ENCODE peak calls at places on chromosomes 13 and 19, in eight cellular contexts. One of them, this sample, is unnamed.

GRCh38 chr19:44800461-44800860 is 8.4 kb upstream of the BCAM start:
- DNase-seq in fibroblast of the aortic adventitia: peak; percentile 72
- DNase-seq in foreskin fibroblast: peak; percentile 44
- DNase-seq in fibroblast of pulmonary artery: peak; percentile 80
- DNase-seq in heart right ventricle: peak; percentile 90
- DNase-seq in HL-60: peak; percentile 91
- DNase-seq in cardiac fibroblast: peak; percentile 75
- DNase-seq in lower leg skin: peak; percentile 97
- DNase-seq in this sample: peak; percentile 70

GRCh38 chr13:106103779-106104178 is 431.7 kb downstream of the EFNB2 start:
- DNase-seq in cardiac fibroblast: peak; percentile 88
- DNase-seq in HL-60: no peak
- DNase-seq in foreskin fibroblast: peak; percentile 59
- DNase-seq in heart right ventricle: no peak
- DNase-seq in fibroblast of pulmonary artery: peak; percentile 65
- DNase-seq in fibroblast of the aortic adventitia: no peak
- DNase-seq in lower leg skin: no peak
- DNase-seq in this sample: peak; percentile 56

GRCh38 chr19:28960986-28961705 is 251.8 kb downstream of the UQCRFS1 start:
- DNase-seq in lower leg skin: no peak
- DNase-seq in fibroblast of the aortic adventitia: peak; percentile 71
- DNase-seq in cardiac fibroblast: peak; percentile 92
- DNase-seq in foreskin fibroblast: peak; percentile 52
- DNase-seq in fibroblast of pulmonary artery: peak; percentile 55
- DNase-seq in HL-60: no peak
- DNase-seq in heart right ventricle: no peak
- DNase-seq in this sample: peak; percentile 59

GRCh38 chr19:11849264-11849615 is 714 bp downstream of the ZNF439 start:
- DNase-seq in heart right ventricle: no peak
- DNase-seq in cardiac fibroblast: no peak
- DNase-seq in HL-60: peak; percentile 64
- DNase-seq in foreskin fibroblast: no peak
- DNase-seq in fibroblast of pulmonary artery: no peak
- DNase-seq in fibroblast of the aortic adventitia: peak; percentile 2
- DNase-seq in lower leg skin: no peak
- DNase-seq in this sample: no peak

GRCh38 chr19:16588089-16588823 is 16.0 kb upstream of the SLC35E1 start:
- DNase-seq in cardiac fibroblast: peak; percentile 43
- DNase-seq in fibroblast of pulmonary artery: peak; percentile 39
- DNase-seq in foreskin fibroblast: no peak
- DNase-seq in lower leg skin: no peak
- DNase-seq in fibroblast of the aortic adventitia: peak; percentile 42
- DNase-seq in heart right ventricle: peak; percentile 34
- DNase-seq in HL-60: peak; percentile 89
- DNase-seq in this sample: peak; percentile 59

GRCh38 chr19:42253245-42254082 is 1.5 kb downstream of the ERF start:
- DNase-seq in fibroblast of the aortic adventitia: no peak
- DNase-seq in lower leg skin: peak; percentile 95
- DNase-seq in HL-60: peak; percentile 65
- DNase-seq in heart right ventricle: peak; percentile 68
- DNase-seq in cardiac fibroblast: no peak
- DNase-seq in fibroblast of pulmonary artery: peak; percentile 48
- DNase-seq in foreskin fibroblast: no peak
- DNase-seq in this sample: peak; percentile 38

GRCh38 chr13:101942038-101942437 is 459.8 kb downstream of the FGF14 start:
- DNase-seq in HL-60: no peak
- DNase-seq in fibroblast of the aortic adventitia: peak; percentile 48
- DNase-seq in fibroblast of pulmonary artery: peak; percentile 16
- DNase-seq in heart right ventricle: no peak
- DNase-seq in cardiac fibroblast: peak; percentile 61
- DNase-seq in foreskin fibroblast: no peak
- DNase-seq in lower leg skin: no peak
- DNase-seq in this sample: peak; percentile 63

GRCh38 chr19:28966737-28967401 is 246.1 kb downstream of the UQCRFS1 start:
- DNase-seq in heart right ventricle: no peak
- DNase-seq in fibroblast of pulmonary artery: peak; percentile 25
- DNase-seq in lower leg skin: no peak
- DNase-seq in foreskin fibroblast: no peak
- DNase-seq in fibroblast of the aortic adventitia: peak; percentile 44
- DNase-seq in HL-60: no peak
- DNase-seq in cardiac fibroblast: peak; percentile 38
- DNase-seq in this sample: no peak

GRCh38 chr19:58181902-58182576 is 822 bp upstream of the ZNF274 start:
- DNase-seq in fibroblast of pulmonary artery: peak; percentile 50
- DNase-seq in foreskin fibroblast: peak; percentile 7
- DNase-seq in lower leg skin: no peak
- DNase-seq in fibroblast of the aortic adventitia: peak; percentile 17
- DNase-seq in cardiac fibroblast: peak; percentile 68
- DNase-seq in heart right ventricle: peak; percentile 30
- DNase-seq in HL-60: peak; percentile 86
- DNase-seq in this sample: peak; percentile 49

GRCh38 chr19:43784251-43784980 is 3.6 kb upstream of the KCNN4 start:
- DNase-seq in heart right ventricle: no peak
- DNase-seq in lower leg skin: no peak
- DNase-seq in fibroblast of the aortic adventitia: peak; percentile 86
- DNase-seq in fibroblast of pulmonary artery: peak; percentile 75
- DNase-seq in cardiac fibroblast: peak; percentile 84
- DNase-seq in foreskin fibroblast: peak; percentile 77
- DNase-seq in HL-60: peak; percentile 55
- DNase-seq in this sample: peak; percentile 89

GRCh38 chr13:89869312-89869711 is 1478.2 kb upstream of the MIR17HG start:
- DNase-seq in fibroblast of pulmonary artery: no peak
- DNase-seq in fibroblast of the aortic adventitia: no peak
- DNase-seq in HL-60: no peak
- DNase-seq in lower leg skin: no peak
- DNase-seq in foreskin fibroblast: no peak
- DNase-seq in cardiac fibroblast: no peak
- DNase-seq in heart right ventricle: no peak
- DNase-seq in this sample: no peak

GRCh38 chr19:50266041-50266440 is 62.6 kb downstream of the MYH14 start:
- DNase-seq in lower leg skin: no peak
- DNase-seq in cardiac fibroblast: no peak
- DNase-seq in fibroblast of the aortic adventitia: no peak
- DNase-seq in fibroblast of pulmonary artery: no peak
- DNase-seq in heart right ventricle: no peak
- DNase-seq in HL-60: no peak
- DNase-seq in foreskin fibroblast: no peak
- DNase-seq in this sample: no peak

GRCh38 chr13:29491248-29491647 is 104.2 kb downstream of the SLC7A1 start:
- DNase-seq in fibroblast of the aortic adventitia: no peak
- DNase-seq in HL-60: no peak
- DNase-seq in cardiac fibroblast: no peak
- DNase-seq in foreskin fibroblast: no peak
- DNase-seq in heart right ventricle: no peak
- DNase-seq in fibroblast of pulmonary artery: no peak
- DNase-seq in lower leg skin: no peak
- DNase-seq in this sample: no peak

GRCh38 chr19:46603195-46603637 is 2.1 kb downstream of the CALM3 start:
- DNase-seq in foreskin fibroblast: no peak
- DNase-seq in cardiac fibroblast: no peak
- DNase-seq in lower leg skin: peak; percentile 85
- DNase-seq in fibroblast of the aortic adventitia: no peak
- DNase-seq in heart right ventricle: no peak
- DNase-seq in HL-60: no peak
- DNase-seq in fibroblast of pulmonary artery: no peak
- DNase-seq in this sample: no peak

GRCh38 chr13:44790289-44790688 is 199.0 kb downstream of the NUFIP1 start:
- DNase-seq in lower leg skin: peak; percentile 50
- DNase-seq in foreskin fibroblast: no peak
- DNase-seq in fibroblast of the aortic adventitia: no peak
- DNase-seq in cardiac fibroblast: no peak
- DNase-seq in HL-60: no peak
- DNase-seq in fibroblast of pulmonary artery: no peak
- DNase-seq in heart right ventricle: no peak
- DNase-seq in this sample: peak; percentile 10

GRCh38 chr19:46659151-46660007 is 1.6 kb downstream of the DACT3 start:
- DNase-seq in HL-60: peak; percentile 40
- DNase-seq in lower leg skin: no peak
- DNase-seq in fibroblast of the aortic adventitia: peak; percentile 16
- DNase-seq in fibroblast of pulmonary artery: peak; percentile 17
- DNase-seq in foreskin fibroblast: no peak
- DNase-seq in cardiac fibroblast: no peak
- DNase-seq in heart right ventricle: peak; percentile 39
- DNase-seq in this sample: no peak

GRCh38 chr13:45737571-45738002 is 35.5 kb downstream of the CBY2 start:
- DNase-seq in cardiac fibroblast: no peak
- DNase-seq in HL-60: peak; percentile 67
- DNase-seq in foreskin fibroblast: no peak
- DNase-seq in heart right ventricle: no peak
- DNase-seq in lower leg skin: no peak
- DNase-seq in fibroblast of the aortic adventitia: no peak
- DNase-seq in fibroblast of pulmonary artery: no peak
- DNase-seq in this sample: no peak

GRCh38 chr13:30341815-30342570 is 34.6 kb upstream of the KATNAL1 start:
- DNase-seq in foreskin fibroblast: peak; percentile 94
- DNase-seq in fibroblast of the aortic adventitia: peak; percentile 96
- DNase-seq in fibroblast of pulmonary artery: peak; percentile 86
- DNase-seq in HL-60: no peak
- DNase-seq in lower leg skin: peak; percentile 96
- DNase-seq in heart right ventricle: peak; percentile 81
- DNase-seq in cardiac fibroblast: peak; percentile 91
- DNase-seq in this sample: peak; percentile 95

GRCh38 chr19:13234518-13234917 is 84.3 kb downstream of the IER2 start:
- DNase-seq in fibroblast of pulmonary artery: no peak
- DNase-seq in lower leg skin: no peak
- DNase-seq in heart right ventricle: peak; percentile 35
- DNase-seq in cardiac fibroblast: peak; percentile 46
- DNase-seq in fibroblast of the aortic adventitia: peak; percentile 31
- DNase-seq in HL-60: peak; percentile 48
- DNase-seq in foreskin fibroblast: no peak
- DNase-seq in this sample: peak; percentile 27

GRCh38 chr19:31548941-31549340 is 199.7 kb upstream of the TSHZ3 start:
- DNase-seq in HL-60: no peak
- DNase-seq in cardiac fibroblast: peak; percentile 61
- DNase-seq in foreskin fibroblast: peak; percentile 3
- DNase-seq in lower leg skin: peak; percentile 32
- DNase-seq in fibroblast of pulmonary artery: peak; percentile 62
- DNase-seq in fibroblast of the aortic adventitia: peak; percentile 62
- DNase-seq in heart right ventricle: peak; percentile 37
- DNase-seq in this sample: peak; percentile 54

GRCh38 chr13:105518086-105518485 is 1017.4 kb downstream of the EFNB2 start:
- DNase-seq in lower leg skin: no peak
- DNase-seq in HL-60: no peak
- DNase-seq in cardiac fibroblast: peak; percentile 65
- DNase-seq in foreskin fibroblast: peak; percentile 9
- DNase-seq in fibroblast of the aortic adventitia: no peak
- DNase-seq in heart right ventricle: no peak
- DNase-seq in fibroblast of pulmonary artery: peak; percentile 13
- DNase-seq in this sample: peak; percentile 1

GRCh38 chr13:102011539-102011938 is 390.3 kb downstream of the FGF14 start:
- DNase-seq in fibroblast of the aortic adventitia: no peak
- DNase-seq in foreskin fibroblast: no peak
- DNase-seq in HL-60: no peak
- DNase-seq in heart right ventricle: no peak
- DNase-seq in fibroblast of pulmonary artery: no peak
- DNase-seq in cardiac fibroblast: no peak
- DNase-seq in lower leg skin: no peak
- DNase-seq in this sample: no peak

DNA sequence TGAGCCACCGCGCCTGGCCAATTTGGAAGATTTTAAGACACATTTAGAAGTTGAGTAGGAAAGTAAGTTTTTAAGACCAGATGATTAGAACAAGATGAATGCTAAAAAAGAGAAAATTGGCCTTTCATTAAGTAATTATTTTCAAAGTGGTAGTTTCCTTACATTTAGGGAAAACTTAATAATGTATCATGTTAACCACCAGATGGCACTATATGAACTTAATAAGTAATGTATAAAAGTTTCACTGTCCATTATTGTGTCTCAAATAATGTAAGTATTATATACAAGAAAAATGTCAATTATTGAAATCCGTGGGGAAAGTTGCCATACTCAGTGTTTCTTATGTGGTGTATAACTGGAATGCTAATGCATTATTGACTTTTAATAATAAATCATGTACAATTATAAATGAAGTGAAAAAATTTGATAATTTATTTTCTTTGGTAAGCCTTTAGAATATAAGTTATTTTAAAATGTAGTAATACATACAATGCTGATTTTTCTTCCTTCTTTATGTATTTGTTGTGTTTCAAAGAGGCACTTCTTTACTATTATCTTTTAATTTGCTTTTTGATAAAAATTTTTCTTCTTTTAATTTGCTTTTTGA is 29.2 kb downstream of the COG6 start:
- DNase-seq in HL-60: no peak
- DNase-seq in lower leg skin: no peak
- DNase-seq in cardiac fibroblast: peak; percentile 70
- DNase-seq in heart right ventricle: no peak
- DNase-seq in fibroblast of pulmonary artery: peak; percentile 69
- DNase-seq in foreskin fibroblast: peak; percentile 6
- DNase-seq in fibroblast of the aortic adventitia: peak; percentile 67
- DNase-seq in this sample: peak; percentile 64
- TF ChIP-seq CTCF in HL-60: no peak
- TF ChIP-seq CTCF in lower leg skin: no peak
- TF ChIP-seq CTCF in cardiac fibroblast: no peak
- TF ChIP-seq CTCF in heart right ventricle: peak; percentile 65
- TF ChIP-seq CTCF in fibroblast of pulmonary artery: peak; percentile 16
- TF ChIP-seq CTCF in foreskin fibroblast: no peak
- TF ChIP-seq CTCF in fibroblast of the aortic adventitia: no peak
- TF ChIP-seq CTCF in this sample: no peak

DNA sequence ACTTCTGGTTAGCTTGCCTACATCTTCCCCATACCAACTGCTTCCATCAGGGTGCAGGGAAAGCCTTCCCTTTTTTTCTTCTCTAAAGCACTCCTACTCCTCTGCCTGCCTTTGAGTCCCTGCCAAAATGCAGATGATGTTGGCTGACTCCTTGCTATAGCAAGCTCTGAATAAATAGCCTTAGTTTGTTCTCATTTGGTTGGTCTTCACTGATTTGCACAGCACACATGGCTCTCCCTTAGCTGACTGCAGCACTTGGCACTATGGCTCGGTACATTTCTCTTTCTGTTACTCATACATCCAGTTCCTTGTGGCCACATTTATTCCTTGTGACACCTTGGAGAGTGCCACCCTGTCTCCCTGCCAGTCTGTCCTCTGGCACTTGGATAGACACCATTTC is 249.8 kb downstream of the DCLK1 start:
- DNase-seq in heart right ventricle: no peak
- DNase-seq in HL-60: no peak
- DNase-seq in lower leg skin: no peak
- DNase-seq in fibroblast of pulmonary artery: peak; percentile 49
- DNase-seq in cardiac fibroblast: peak; percentile 25
- DNase-seq in fibroblast of the aortic adventitia: peak; percentile 66
- DNase-seq in foreskin fibroblast: no peak
- DNase-seq in this sample: no peak
- H3K4me3 ChIP-seq in heart right ventricle: no peak overlapping the region
- H3K4me3 ChIP-seq in HL-60: no peak overlapping the region
- H3K4me3 ChIP-seq in lower leg skin: no peak overlapping the region
- H3K4me3 ChIP-seq in fibroblast of pulmonary artery: no peak overlapping the region
- H3K4me3 ChIP-seq in cardiac fibroblast: no peak overlapping the region
- H3K4me3 ChIP-seq in fibroblast of the aortic adventitia: no peak overlapping the region
- H3K4me3 ChIP-seq in foreskin fibroblast: no peak overlapping the region
- H3K4me3 ChIP-seq in this sample: no peak overlapping the region

GRCh38 chr19:10277795-10278583 is 7.1 kb downstream of the ICAM1 start:
- DNase-seq in cardiac fibroblast: no peak
- DNase-seq in lower leg skin: no peak
- DNase-seq in HL-60: no peak
- DNase-seq in fibroblast of pulmonary artery: no peak
- DNase-seq in foreskin fibroblast: no peak
- DNase-seq in fibroblast of the aortic adventitia: no peak
- DNase-seq in heart right ventricle: no peak
- DNase-seq in this sample: no peak
- TF ChIP-seq CTCF in cardiac fibroblast: no peak
- TF ChIP-seq CTCF in lower leg skin: no peak
- TF ChIP-seq CTCF in HL-60: no peak
- TF ChIP-seq CTCF in fibroblast of pulmonary artery: no peak
- TF ChIP-seq CTCF in foreskin fibroblast: no peak
- TF ChIP-seq CTCF in fibroblast of the aortic adventitia: no peak
- TF ChIP-seq CTCF in heart right ventricle: no peak
- TF ChIP-seq CTCF in this sample: no peak

GRCh38 chr13:32212420-32212819 is 102.7 kb downstream of the ZAR1L start:
- DNase-seq in HL-60: no peak
- DNase-seq in fibroblast of the aortic adventitia: peak; percentile 91
- DNase-seq in fibroblast of pulmonary artery: peak; percentile 67
- DNase-seq in heart right ventricle: no peak
- DNase-seq in cardiac fibroblast: peak; percentile 77
- DNase-seq in foreskin fibroblast: peak; percentile 69
- DNase-seq in lower leg skin: no peak
- DNase-seq in this sample: peak; percentile 86
- H3K4me3 ChIP-seq in HL-60: no peak overlapping the region
- H3K4me3 ChIP-seq in fibroblast of the aortic adventitia: no peak overlapping the region
- H3K4me3 ChIP-seq in fibroblast of pulmonary artery: no peak overlapping the region
- H3K4me3 ChIP-seq in heart right ventricle: no peak overlapping the region
- H3K4me3 ChIP-seq in cardiac fibroblast: no peak overlapping the region
- H3K4me3 ChIP-seq in foreskin fibroblast: no peak overlapping the region
- H3K4me3 ChIP-seq in lower leg skin: no peak overlapping the region
- H3K4me3 ChIP-seq in this sample: no peak overlapping the region

This sample was measured in fibroblast of mammary gland.